ENCODE peak calls at places on chromosomes 5 and 9, in eight cellular contexts. I is CD8-positive, alpha-beta T cell; P is choroid plexus epithelial cell; E is colonic mucosa; Q is ovary; A is endothelial cell; H is B cell; V is fibroblast of mammary gland. O is an unnamed sample.

GRCh38 chr9:129276486-129277260 is 98.6 kb upstream of the IER5L start:
- DNase-seq in A (no peak), H (no peak), P (no peak), I (no peak), Q (peak), V (no peak), E (no peak), O (no peak)

GRCh38 chr5:137186759-137187461 is 312.2 kb downstream of the SPOCK1 start:
- DNase-seq in A (no peak), Q (no peak), V (peak), E (no peak), P (peak), I (no peak), H (no peak), O (no peak)

GRCh38 chr9:134189475-134190231 is 25.3 kb upstream of the RNU6ATAC start:
- DNase-seq in Q (peak), V (no peak), A (no peak), I (no peak), P (no peak), H (no peak), E (no peak), O (no peak)

GRCh38 chr5:178130576-178131445 is at the start of gene RMND5B:
- DNase-seq in E (peak), I (peak), P (peak), A (peak), H (peak), Q (peak), V (peak), O (peak)

GRCh38 chr5:31827862-31828261 is 188.9 kb downstream of the PDZD2 start:
- DNase-seq in I (no peak), V (peak), H (no peak), Q (no peak), P (peak), E (no peak), A (no peak), O (no peak)

GRCh38 chr5:35518104-35518503 is 99.6 kb upstream of the SPEF2 start:
- DNase-seq in V (no peak), P (no peak), A (no peak), H (peak), E (no peak), Q (no peak), I (no peak), O (peak)

GRCh38 chr9:87088192-87088591 is 140.9 kb upstream of the GAS1 start:
- DNase-seq in Q (no peak), P (no peak), I (no peak), V (no peak), E (no peak), H (no peak), A (no peak), O (no peak)

GRCh38 chr5:92518318-92518913 is 1062.6 kb downstream of the NR2F1-AS1 start:
- DNase-seq in E (no peak), I (no peak), P (peak), A (peak), V (peak), H (no peak), Q (no peak), O (peak)

GRCh38 chr5:73912755-73913365 is 286.9 kb downstream of the ARHGEF28 start:
- DNase-seq in I (no peak), P (peak), A (no peak), V (no peak), H (no peak), Q (no peak), E (no peak), O (peak)

GRCh38 chr5:34057118-34057517 is 14.1 kb upstream of the C1QTNF3 start:
- DNase-seq in Q (no peak), A (no peak), V (no peak), H (no peak), E (no peak), P (no peak), I (no peak), O (no peak)

GRCh38 chr5:1112596-1113331 is 901 bp upstream of the SLC12A7 start:
- DNase-seq in P (no peak), Q (no peak), H (no peak), I (no peak), E (no peak), A (no peak), V (no peak), O (no peak)

GRCh38 chr5:154308457-154309360 is 118.2 kb downstream of the GALNT10 start:
- DNase-seq in P (peak), H (no peak), Q (no peak), A (no peak), E (no peak), V (peak), I (no peak), O (no peak)

GRCh38 chr5:115738807-115739206 is 77.7 kb downstream of the CDO1 start:
- DNase-seq in I (no peak), H (no peak), Q (no peak), P (no peak), V (no peak), E (no peak), A (no peak), O (no peak)

GRCh38 chr5:147673276-147673675 is 109.3 kb downstream of the JAKMIP2 start:
- DNase-seq in P (peak), E (no peak), I (no peak), Q (no peak), V (no peak), A (no peak), H (no peak), O (no peak)

GRCh38 chr5:21424907-21425306 is 1428.2 kb downstream of the CDH12 start:
- DNase-seq in H (no peak), A (no peak), Q (no peak), I (no peak), E (no peak), P (no peak), V (no peak), O (no peak)

GRCh38 chr5:21419383-21419782 is 1431.4 kb upstream of the CDH18 start:
- DNase-seq in A (no peak), H (no peak), E (no peak), Q (no peak), I (no peak), P (no peak), V (no peak), O (no peak)
- TF ChIP-seq CTCF in A (peak), H (no peak), E (no peak), Q (no peak), I (no peak), P (no peak), V (no peak), O (no peak)

GRCh38 chr9:127537792-127538191 is 74.3 kb upstream of the STXBP1 start:
- DNase-seq in P (no peak), Q (no peak), V (no peak), E (no peak), A (no peak), I (no peak), H (no peak), O (no peak)
- TF ChIP-seq CTCF in P (peak), Q (no peak), V (peak), E (no peak), A (no peak), I (no peak), H (no peak), O (no peak)

GRCh38 chr5:143405747-143406098 is 2.2 kb upstream of the NR3C1 start:
- DNase-seq in P (no peak), E (no peak), I (no peak), Q (no peak), H (no peak), A (no peak), V (no peak), O (no peak)

GRCh38 chr5:143405063-143405746 is 1.7 kb upstream of the NR3C1 start:
- DNase-seq in I (peak), E (peak), Q (peak), A (peak), H (peak), P (peak), V (peak), O (peak)

GRCh38 chr5:143403607-143404415 is at the start of gene NR3C1:
- DNase-seq in A (peak), P (peak), Q (peak), H (peak), I (peak), V (peak), E (peak), O (peak)

GRCh38 chr5:143403357-143403606 is 204 bp downstream of the NR3C1 start:
- DNase-seq in E (no peak), Q (no peak), H (no peak), A (no peak), V (no peak), P (no peak), I (no peak), O (no peak)

DNA sequence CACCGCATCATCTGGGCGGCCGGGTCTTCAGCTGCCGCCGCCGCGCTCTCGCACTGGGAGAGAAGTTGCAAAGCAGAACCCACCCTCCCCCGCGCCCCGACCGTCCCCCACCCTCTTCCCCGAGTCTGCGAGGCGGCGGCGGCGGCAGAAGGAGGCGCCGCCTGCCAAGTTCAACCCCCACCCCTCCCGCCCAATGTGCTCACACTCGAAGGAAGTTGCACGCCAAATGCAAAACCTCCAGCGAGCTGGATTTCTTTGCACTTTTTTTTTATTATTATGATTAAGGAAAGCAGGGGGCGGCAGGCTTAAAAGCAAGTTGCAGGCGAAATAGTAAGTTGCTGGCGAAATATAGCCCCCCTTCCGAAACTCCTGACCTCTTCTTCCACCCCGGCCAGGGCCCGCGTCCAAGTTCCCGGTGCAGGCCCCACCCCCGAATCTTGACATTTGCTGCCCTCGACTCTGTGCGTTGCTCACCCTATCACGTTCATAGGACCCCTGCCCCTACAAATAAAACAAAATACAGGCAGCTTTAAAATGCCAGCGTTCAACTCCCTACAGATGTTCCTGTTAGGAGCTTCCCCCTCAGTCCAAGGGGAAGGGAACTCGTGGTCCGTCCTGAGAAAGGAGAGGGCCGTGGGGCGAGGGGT is 1.1 kb upstream of the NR3C1 start:
- DNase-seq in P (peak), Q (peak), V (peak), E (peak), A (peak), H (peak), I (no peak), O (peak)
- TF ChIP-seq CTCF in P (peak), Q (no peak), V (peak), E (no peak), A (no peak), H (no peak), I (no peak), O (no peak)

DNA sequence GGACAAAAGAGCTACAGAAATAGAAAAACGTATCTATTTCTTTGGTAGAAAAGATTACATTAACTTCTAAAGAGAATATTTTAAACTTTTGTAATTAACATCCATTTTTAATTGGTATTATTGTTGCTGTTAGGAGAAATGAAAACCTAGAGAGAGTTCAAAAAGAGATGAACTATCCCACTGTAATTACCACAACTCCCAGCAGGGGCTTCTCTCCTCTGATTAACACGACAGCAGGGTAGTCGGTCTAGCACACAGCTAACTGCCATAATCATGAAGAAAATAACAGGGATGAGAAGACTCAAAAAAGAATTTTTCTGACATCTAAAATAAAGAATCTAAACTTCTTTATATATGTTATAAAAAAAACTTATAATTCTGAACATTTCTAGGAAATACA is 86.2 kb upstream of the CDH9 start:
- DNase-seq in V (peak), P (peak), I (no peak), A (peak), Q (no peak), E (no peak), H (no peak), O (no peak)
- TF ChIP-seq CTCF in V (peak), P (peak), I (no peak), A (peak), Q (no peak), E (no peak), H (no peak), O (no peak)

GRCh38 chr9:37034938-37035471 is 937 bp upstream of the PAX5 start:
- DNase-seq in H (no peak), I (no peak), V (no peak), Q (no peak), E (no peak), P (no peak), A (no peak), O (no peak)

GRCh38 chr9:37033753-37034319 is at the start of gene PAX5:
- DNase-seq in V (no peak), H (peak), P (no peak), I (no peak), Q (no peak), E (no peak), A (no peak), O (no peak)

GRCh38 chr9:37033141-37033540 is 927 bp downstream of the PAX5 start:
- DNase-seq in E (no peak), I (no peak), P (no peak), V (no peak), H (no peak), A (no peak), Q (no peak), O (no peak)

GRCh38 chr9:37035472-37036236 is 1.6 kb upstream of the PAX5 start:
- DNase-seq in A (peak), I (no peak), Q (no peak), P (no peak), E (no peak), H (peak), V (no peak), O (peak)

GRCh38 chr9:37034320-37034937 is 361 bp upstream of the PAX5 start:
- DNase-seq in V (no peak), A (peak), Q (no peak), P (no peak), H (peak), E (peak), I (no peak), O (peak)
- TF ChIP-seq CTCF in V (no peak), A (peak), Q (no peak), P (no peak), H (peak), E (no peak), I (no peak), O (peak)